ENCODE peak calls at places on chromosomes 4 and X, in six cellular contexts. One of them, this sample, is unnamed.

GRCh38 chr4:180380733-180381132 is 1862.5 kb upstream of the TENM3 start:
- DNase-seq in left lung: no peak
- DNase-seq in right cardiac atrium: no peak
- DNase-seq in CD8-positive, alpha-beta memory T cell: no peak
- DNase-seq in H9: no peak
- DNase-seq in small intestine: no peak
- DNase-seq in this sample: no peak

GRCh38 chrX:19658030-19658429 is 142.7 kb upstream of the MAP3K15 start:
- DNase-seq in left lung: no peak
- DNase-seq in right cardiac atrium: no peak
- DNase-seq in CD8-positive, alpha-beta memory T cell: no peak
- DNase-seq in H9: no peak
- DNase-seq in small intestine: no peak
- DNase-seq in this sample: no peak

GRCh38 chrX:53362439-53362838 is 60.0 kb downstream of the SMC1A start:
- DNase-seq in left lung: no peak
- DNase-seq in right cardiac atrium: no peak
- DNase-seq in CD8-positive, alpha-beta memory T cell: no peak
- DNase-seq in H9: no peak
- DNase-seq in small intestine: peak; percentile 2
- DNase-seq in this sample: no peak

GRCh38 chrX:78011846-78012245 is 42.4 kb upstream of the PGAM4 start:
- DNase-seq in left lung: no peak
- DNase-seq in right cardiac atrium: no peak
- DNase-seq in CD8-positive, alpha-beta memory T cell: no peak
- DNase-seq in H9: no peak
- DNase-seq in small intestine: no peak
- DNase-seq in this sample: no peak

GRCh38 chrX:20530319-20530979 is 263.7 kb upstream of the RPS6KA3 start:
- DNase-seq in left lung: no peak
- DNase-seq in right cardiac atrium: peak; percentile 61
- DNase-seq in CD8-positive, alpha-beta memory T cell: peak; percentile 57
- DNase-seq in H9: peak; percentile 48
- DNase-seq in small intestine: peak; percentile 42
- DNase-seq in this sample: no peak

GRCh38 chrX:14412686-14413085 is 116.7 kb upstream of the GLRA2 start:
- DNase-seq in left lung: no peak
- DNase-seq in right cardiac atrium: no peak
- DNase-seq in CD8-positive, alpha-beta memory T cell: no peak
- DNase-seq in H9: no peak
- DNase-seq in small intestine: no peak
- DNase-seq in this sample: no peak

GRCh38 chr4:158166701-158167100 is 6.1 kb downstream of the GASK1B start:
- DNase-seq in left lung: no peak
- DNase-seq in right cardiac atrium: no peak
- DNase-seq in CD8-positive, alpha-beta memory T cell: no peak
- DNase-seq in H9: no peak
- DNase-seq in small intestine: no peak
- DNase-seq in this sample: no peak

GRCh38 chr4:26812049-26812729 is 48.5 kb upstream of the STIM2 start:
- DNase-seq in left lung: no peak
- DNase-seq in right cardiac atrium: no peak
- DNase-seq in CD8-positive, alpha-beta memory T cell: no peak
- DNase-seq in H9: no peak
- DNase-seq in small intestine: no peak
- DNase-seq in this sample: peak; percentile 27

GRCh38 chrX:123993326-123993725 is 31.8 kb downstream of the STAG2 start:
- DNase-seq in left lung: no peak
- DNase-seq in right cardiac atrium: no peak
- DNase-seq in CD8-positive, alpha-beta memory T cell: no peak
- DNase-seq in H9: no peak
- DNase-seq in small intestine: no peak
- DNase-seq in this sample: no peak

GRCh38 chr4:183242291-183242690 is 77.8 kb downstream of the CLDN22 start:
- DNase-seq in left lung: no peak
- DNase-seq in right cardiac atrium: no peak
- DNase-seq in CD8-positive, alpha-beta memory T cell: no peak
- DNase-seq in H9: no peak
- DNase-seq in small intestine: no peak
- DNase-seq in this sample: no peak

GRCh38 chrX:10467793-10468192 is 152.6 kb downstream of the MID1 start:
- DNase-seq in left lung: no peak
- DNase-seq in right cardiac atrium: no peak
- DNase-seq in CD8-positive, alpha-beta memory T cell: no peak
- DNase-seq in H9: no peak
- DNase-seq in small intestine: no peak
- DNase-seq in this sample: no peak

GRCh38 chrX:12891915-12892506 is 14.4 kb upstream of the TLR8 start:
- DNase-seq in left lung: no peak
- DNase-seq in right cardiac atrium: no peak
- DNase-seq in CD8-positive, alpha-beta memory T cell: no peak
- DNase-seq in H9: no peak
- DNase-seq in small intestine: no peak
- DNase-seq in this sample: no peak

GRCh38 chr4:185128272-185129119 is 14.6 kb upstream of the SLC25A4 start:
- DNase-seq in left lung: peak; percentile 78
- DNase-seq in right cardiac atrium: peak; percentile 71
- DNase-seq in CD8-positive, alpha-beta memory T cell: peak; percentile 52
- DNase-seq in H9: peak; percentile 70
- DNase-seq in small intestine: no peak
- DNase-seq in this sample: peak; percentile 41

GRCh38 chr4:76850010-76850441 is 47.9 kb downstream of the SOWAHB start:
- DNase-seq in left lung: no peak
- DNase-seq in right cardiac atrium: no peak
- DNase-seq in CD8-positive, alpha-beta memory T cell: no peak
- DNase-seq in H9: no peak
- DNase-seq in small intestine: peak; percentile 83
- DNase-seq in this sample: no peak

GRCh38 chr4:41154814-41155177 is 59.5 kb downstream of the APBB2 start:
- DNase-seq in left lung: no peak
- DNase-seq in right cardiac atrium: no peak
- DNase-seq in CD8-positive, alpha-beta memory T cell: no peak
- DNase-seq in H9: no peak
- DNase-seq in small intestine: no peak
- DNase-seq in this sample: no peak

GRCh38 chr4:38563703-38564490 is 100.1 kb upstream of the KLF3 start:
- DNase-seq in left lung: no peak
- DNase-seq in right cardiac atrium: no peak
- DNase-seq in CD8-positive, alpha-beta memory T cell: no peak
- DNase-seq in H9: no peak
- DNase-seq in small intestine: no peak
- DNase-seq in this sample: no peak

GRCh38 chrX:107542500-107542899 is 85.8 kb upstream of the PRPS1 start:
- DNase-seq in left lung: no peak
- DNase-seq in right cardiac atrium: no peak
- DNase-seq in CD8-positive, alpha-beta memory T cell: no peak
- DNase-seq in H9: peak; percentile 65
- DNase-seq in small intestine: no peak
- DNase-seq in this sample: no peak

GRCh38 chr4:179804440-179804839 is 2362.2 kb upstream of the AGA start:
- DNase-seq in left lung: no peak
- DNase-seq in right cardiac atrium: peak; percentile 37
- DNase-seq in CD8-positive, alpha-beta memory T cell: no peak
- DNase-seq in H9: no peak
- DNase-seq in small intestine: no peak
- DNase-seq in this sample: no peak